ENCODE peak calls at places on chromosome 4, in six cellular contexts. M is IMR-90, X is neuronal stem cell, U is H1, E is mesendoderm, O is trophoblast cell. N is an unnamed sample.

GRCh38 chr4:1349359-1350168 is 2.6 kb downstream of the UVSSA start:
- DNase-seq in M (no peak), U (no peak), O (no peak), E (no peak), X (no peak), N (no peak)

GRCh38 chr4:7663075-7663541 is 228.4 kb upstream of the PSAPL1 start:
- DNase-seq in X (no peak), U (no peak), O (no peak), E (no peak), M (no peak), N (no peak)

GRCh38 chr4:25919676-25920075 is 5.7 kb downstream of the SMIM20 start:
- DNase-seq in E (no peak), M (peak; percentile 53), U (no peak), X (no peak), O (no peak), N (peak; percentile 30)

GRCh38 chr4:8218371-8219050 is 19.4 kb downstream of the SH3TC1 start:
- DNase-seq in E (no peak), M (no peak), U (no peak), X (no peak), O (no peak), N (no peak)

GRCh38 chr4:56804551-56804950 is 16.9 kb downstream of the SPINK2 start:
- DNase-seq in M (peak; percentile 26), X (no peak), O (no peak), U (no peak), E (no peak), N (peak; percentile 49)

GRCh38 chr4:52883183-52883621 is 21.1 kb downstream of the RASL11B start:
- DNase-seq in E (peak; percentile 94), O (peak; percentile 75), U (no peak), X (no peak), M (no peak), N (no peak)

GRCh38 chr4:110878413-110878812 is 255.5 kb upstream of the PITX2 start:
- DNase-seq in O (peak; percentile 20), X (no peak), E (no peak), U (no peak), M (no peak), N (no peak)

GRCh38 chr4:141569141-141569540 is 67.2 kb upstream of the IL15 start:
- DNase-seq in O (no peak), X (no peak), E (no peak), U (no peak), M (peak; percentile 67), N (peak; percentile 9)

GRCh38 chr4:184389978-184390518 is 84.3 kb downstream of the IRF2 start:
- DNase-seq in O (no peak), U (peak; percentile 74), X (peak; percentile 55), E (peak; percentile 60), M (no peak), N (no peak)

GRCh38 chr4:184395451-184395917 is 78.9 kb downstream of the IRF2 start:
- DNase-seq in E (no peak), O (no peak), M (no peak), X (no peak), U (no peak), N (no peak)

GRCh38 chr4:184392321-184392720 is 82.0 kb downstream of the IRF2 start:
- DNase-seq in U (no peak), X (no peak), O (no peak), M (no peak), E (no peak), N (no peak)

GRCh38 chr4:184396001-184396400 is 78.3 kb downstream of the IRF2 start:
- DNase-seq in U (no peak), X (no peak), E (no peak), O (no peak), M (no peak), N (peak; percentile 64)

GRCh38 chr4:184392748-184393334 is 81.5 kb downstream of the IRF2 start:
- DNase-seq in X (no peak), M (no peak), O (no peak), E (no peak), U (no peak), N (no peak)
- H3K36me3 ChIP-seq in X (peaks cover 2% of the 10 kb centered on the region), M (peaks cover 62% of the 10 kb centered on the region), O (peaks cover 17% of the 10 kb centered on the region), E (no peaks in the 10 kb centered on the region), U (peaks cover 24% of the 10 kb centered on the region), N (peaks cover 46% of the 10 kb centered on the region)

GRCh38 chr4:40056722-40057539 is at the start of gene N4BP2:
- DNase-seq in M (peak; percentile 68), E (peak; percentile 92), U (peak; percentile 86), X (peak; percentile 89), O (peak; percentile 77), N (peak; percentile 84)
- H3K4ac ChIP-seq in M (peak within 1 kb of the TSS; percentile 87), E (peak within 1 kb of the TSS; percentile 74), U (peak within 1 kb of the TSS; percentile 28), X (peak within 1 kb of the TSS; percentile 98), O (peak within 1 kb of the TSS; percentile 96), N (peak within 1 kb of the TSS; percentile 98)

DNA sequence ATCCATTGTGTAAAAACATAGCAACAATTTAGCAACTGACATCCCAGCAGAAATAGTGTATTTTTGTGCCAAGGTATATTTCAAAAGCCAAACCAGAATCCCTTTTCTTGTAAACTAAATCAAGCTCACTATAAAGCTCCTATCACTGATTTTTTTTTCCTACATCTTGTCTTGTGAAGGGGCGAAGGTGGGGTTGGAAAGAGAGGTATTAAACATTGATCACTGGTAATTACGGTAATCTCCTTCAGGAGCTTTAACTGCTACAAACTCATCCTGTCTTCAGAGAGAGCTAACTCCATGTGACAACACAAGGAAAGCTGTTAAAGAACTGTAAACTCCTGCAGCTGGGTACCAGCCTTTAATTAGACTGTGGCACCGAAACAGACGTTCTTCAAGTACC is 111.6 kb upstream of the PPARGC1A start:
- DNase-seq in U (no peak), M (no peak), O (no peak), E (peak; percentile 21), X (no peak), N (no peak)
- H3K18ac ChIP-seq in U (no peak overlapping the region), M (no peak overlapping the region), O (no peak overlapping the region), E (peak overlapping the region; percentile 39), X (no peak overlapping the region), N (no peak overlapping the region)

GRCh38 chr4:2743518-2744445 is 12.4 kb downstream of the TNIP2 start:
- DNase-seq in X (no peak), U (no peak), M (no peak), O (no peak), E (no peak), N (no peak)
- H3K36me3 ChIP-seq in X (peaks cover 35% of the 10 kb centered on the region), U (peaks cover 31% of the 10 kb centered on the region), M (peaks cover 49% of the 10 kb centered on the region), O (peaks cover 54% of the 10 kb centered on the region), E (peaks cover 6% of the 10 kb centered on the region), N (peaks cover 67% of the 10 kb centered on the region)

DNA sequence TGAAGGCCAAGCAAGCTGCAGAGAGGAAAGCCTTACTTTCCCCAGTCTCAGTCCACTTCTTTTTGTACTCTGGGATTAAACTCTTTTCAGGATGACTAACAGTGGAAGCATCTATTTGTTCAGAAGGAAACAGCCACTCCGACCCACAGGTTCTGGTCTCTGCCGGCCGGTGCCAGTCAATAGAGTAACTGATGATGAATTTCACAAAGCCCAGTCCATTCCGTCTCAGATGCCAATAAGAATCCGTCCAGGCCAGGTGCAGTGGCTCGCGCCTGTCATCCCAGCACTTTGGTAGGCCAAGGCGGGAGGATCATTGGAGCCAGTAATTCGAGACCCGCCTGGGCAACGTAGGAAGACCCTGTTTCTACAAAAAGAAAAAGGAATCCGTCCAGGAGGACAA is 58.5 kb upstream of the HELT start:
- DNase-seq in M (no peak), X (no peak), U (no peak), O (no peak), E (no peak), N (no peak)
- H3K4ac ChIP-seq in M (no peak overlapping the region), X (no peak overlapping the region), U (no peak overlapping the region), O (no peak overlapping the region), E (no peak overlapping the region), N (no peak overlapping the region)

DNA sequence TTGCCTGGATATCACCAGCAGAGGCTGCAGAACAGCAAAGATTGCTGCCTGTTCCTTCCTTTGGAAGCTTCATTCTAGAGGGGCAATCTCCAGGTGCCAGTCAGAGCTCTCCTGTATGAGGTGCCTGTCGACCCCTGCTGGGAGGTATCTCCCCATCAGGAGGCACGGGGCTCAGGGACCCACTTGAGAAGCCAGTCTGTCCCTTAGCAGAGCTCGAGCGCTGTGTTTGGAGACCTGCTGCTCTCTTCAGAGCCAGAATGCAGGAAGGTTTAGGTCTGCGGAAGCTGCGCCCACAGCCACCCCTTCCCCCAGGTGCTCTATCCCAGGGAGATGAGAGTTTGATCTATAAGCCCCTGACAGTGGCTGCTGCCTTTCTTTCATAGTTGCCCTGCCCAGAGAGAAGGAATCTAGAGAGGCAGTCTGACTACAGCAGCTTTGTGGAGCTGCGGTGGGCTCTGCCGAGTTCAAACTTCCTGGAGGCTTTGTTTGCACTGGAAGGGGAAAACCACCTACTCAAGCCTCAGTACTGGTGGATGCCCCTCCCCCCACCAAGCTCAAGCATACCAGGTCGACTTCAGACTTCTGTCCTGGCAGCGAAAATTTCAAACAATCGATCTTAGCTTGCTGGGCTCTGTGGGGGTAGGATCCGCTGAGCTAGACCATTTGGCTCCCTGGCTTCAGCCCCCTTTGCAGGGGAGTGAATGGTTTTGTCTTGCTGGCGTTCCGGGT is 57.9 kb downstream of the DKK2 start:
- DNase-seq in E (peak; percentile 55), U (peak; percentile 51), X (no peak), M (no peak), O (no peak), N (no peak)
- H3K18ac ChIP-seq in E (no peak overlapping the region), U (peak overlapping the region; percentile 4), X (peak overlapping the region; percentile 44), M (no peak overlapping the region), O (no peak overlapping the region), N (no peak overlapping the region)

GRCh38 chr4:6618386-6619115 is 21.9 kb upstream of the MRFAP1 start:
- DNase-seq in U (no peak), O (no peak), E (no peak), M (no peak), X (no peak), N (no peak)
- H3K36me3 ChIP-seq in U (no peaks in the 10 kb centered on the region), O (peaks cover 6% of the 10 kb centered on the region), E (no peaks in the 10 kb centered on the region), M (peaks cover 42% of the 10 kb centered on the region), X (peaks cover 9% of the 10 kb centered on the region), N (peaks cover 57% of the 10 kb centered on the region)

GRCh38 chr4:82429728-82430192 is 502 bp downstream of the HNRNPDL start:
- DNase-seq in O (no peak), M (no peak), U (no peak), X (no peak), E (peak; percentile 71), N (no peak)

GRCh38 chr4:82431026-82431745 is 796 bp downstream of the ENOPH1 start:
- DNase-seq in M (peak; percentile 39), X (no peak), O (no peak), E (peak; percentile 63), U (no peak), N (peak; percentile 39)

GRCh38 chr4:82431831-82432230 is 1.4 kb downstream of the ENOPH1 start:
- DNase-seq in O (no peak), U (no peak), E (no peak), X (no peak), M (no peak), N (no peak)

GRCh38 chr4:82428969-82429727 is 1.1 kb downstream of the HNRNPDL start:
- DNase-seq in M (peak; percentile 85), O (peak; percentile 92), X (peak; percentile 97), U (peak; percentile 96), E (peak; percentile 94), N (peak; percentile 89)

DNA sequence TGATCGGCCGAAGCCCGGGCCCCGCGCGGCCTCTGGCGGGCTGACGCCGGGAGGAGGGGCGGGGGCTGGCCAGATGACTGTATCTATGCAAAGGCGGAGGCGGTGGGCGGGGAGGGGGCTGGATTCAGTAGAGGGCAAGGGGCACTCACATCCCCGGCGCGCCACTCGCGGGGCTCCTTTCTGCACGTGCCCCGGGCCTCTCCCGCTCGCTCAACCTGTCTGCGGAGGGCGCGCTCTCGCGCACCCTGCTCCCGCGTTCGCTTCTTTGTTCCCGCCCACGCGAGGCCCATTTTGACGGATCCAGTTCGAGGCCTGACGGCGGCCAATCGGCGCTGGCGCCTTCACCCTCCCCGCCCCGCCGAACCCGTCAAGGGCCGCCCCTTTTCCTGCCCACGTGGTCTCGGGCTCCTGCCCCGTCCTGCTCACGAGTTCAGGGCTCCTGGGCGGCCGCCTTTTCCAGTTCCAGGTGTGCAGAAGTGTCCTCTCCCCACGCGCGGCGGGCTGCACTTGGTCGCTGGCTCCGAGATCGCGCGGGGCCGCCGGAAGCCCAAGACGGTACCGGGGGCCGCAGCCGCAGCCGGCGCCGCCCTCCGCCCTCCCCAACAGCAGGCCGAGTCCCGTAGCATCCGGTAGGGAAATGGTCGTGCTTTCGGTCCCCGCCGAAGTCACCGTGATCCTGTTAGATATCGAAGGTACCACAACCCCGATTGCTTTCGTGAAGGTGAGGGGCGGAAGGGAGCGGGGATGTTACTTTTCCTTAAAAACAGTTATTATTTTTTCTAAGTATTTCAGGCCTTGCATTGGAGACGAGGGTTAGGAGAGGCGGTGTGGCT is at the start of the genes ENOPH1 and HNRNPDL:
- DNase-seq in X (peak; percentile 94), O (peak; percentile 95), E (peak; percentile 99), U (peak; percentile 95), M (peak; percentile 94), N (peak; percentile 96)
- H3K4ac ChIP-seq in X (peak within 1 kb of the TSS; percentile 99), O (peak within 1 kb of the TSS; percentile 96), E (peak within 1 kb of the TSS; percentile 99), U (peak within 1 kb of the TSS; percentile 97), M (peak within 1 kb of the TSS; percentile 99), N (peak within 1 kb of the TSS; percentile 95)

N was measured in mesenchymal stem cell.